ENCODE peak calls at places on chromosomes 16 and 17, in five cellular contexts. W is neural progenitor cell; L is activated effector memory CD4-positive, alpha-beta T cell treated with anti-CD3 and anti-CD28 coated beads, Interleukin-2, amount 50 U/mL, for 16 hours; A is upper lobe of left lung; F is small intestine. I is an unnamed sample.

GRCh38 chr16:56914896-56915295 is 17.0 kb upstream of the HERPUD1 start:
- DNase-seq in W (no peak), L (no peak), A (no peak), F (no peak), I (no peak)

GRCh38 chr17:64001091-64001579 is 3.0 kb downstream of the PRR29 start:
- DNase-seq in W (peak; percentile 0), L (peak; percentile 47), A (no peak), F (no peak), I (no peak)

GRCh38 chr17:81738801-81739393 is 26.8 kb downstream of the SLC25A10 start:
- DNase-seq in W (no peak), L (peak; percentile 55), A (no peak), F (no peak), I (no peak)

GRCh38 chr17:30567231-30568116 is 90.3 kb downstream of the GOSR1 start:
- DNase-seq in W (no peak), L (no peak), A (no peak), F (no peak), I (no peak)

GRCh38 chr17:752620-753219 is 656 bp upstream of the GEMIN4 start:
- DNase-seq in W (peak; percentile 36), L (no peak), A (peak; percentile 82), F (peak; percentile 37), I (no peak)

GRCh38 chr16:21263640-21264211 is 14.4 kb downstream of the CRYM start:
- DNase-seq in W (peak; percentile 24), L (no peak), A (no peak), F (peak; percentile 30), I (peak; percentile 49)

GRCh38 chr16:30395155-30395991 is at the start of gene ZNF48:
- DNase-seq in W (peak; percentile 97), L (peak; percentile 84), A (peak; percentile 88), F (peak; percentile 71), I (no peak)

GRCh38 chr16:47392114-47392513 is 68.7 kb downstream of the ITFG1 start:
- DNase-seq in W (no peak), L (no peak), A (no peak), F (peak; percentile 3), I (no peak)

GRCh38 chr16:78325532-78325931 is 226.1 kb downstream of the WWOX start:
- DNase-seq in W (peak; percentile 21), L (no peak), A (no peak), F (no peak), I (no peak)

GRCh38 chr16:69890114-69890890 is 60.8 kb upstream of the CLEC18A start:
- DNase-seq in W (peak; percentile 64), L (no peak), A (peak; percentile 22), F (peak; percentile 9), I (peak; percentile 15)

GRCh38 chr16:81583893-81584705 is 139.5 kb downstream of the CMIP start:
- DNase-seq in W (no peak), L (no peak), A (peak; percentile 81), F (peak; percentile 95), I (no peak)

GRCh38 chr16:1486551-1487390 is 2.0 kb downstream of the PTX4 start:
- DNase-seq in W (no peak), L (peak; percentile 41), A (no peak), F (no peak), I (no peak)

I was measured in epithelial cell of proximal tubule.